ENCODE peak calls at places on chromosomes 16 and 17, in five cellular contexts. One of them, this sample, is unnamed.

GRCh38 chr17:1724351-1724868 is at the start of gene WDR81:
- DNase-seq in endodermal cell: peak; percentile 97
- DNase-seq in A549: peak; percentile 92
- DNase-seq in cardiac muscle cell: peak; percentile 91
- DNase-seq in PC-9: peak; percentile 85
- DNase-seq in this sample: peak; percentile 95

GRCh38 chr16:56614549-56614991 is 6.2 kb downstream of the MT2A start:
- DNase-seq in endodermal cell: no peak
- DNase-seq in A549: no peak
- DNase-seq in cardiac muscle cell: no peak
- DNase-seq in PC-9: no peak
- DNase-seq in this sample: no peak

GRCh38 chr16:56931769-56932587 is at the start of gene HERPUD1:
- DNase-seq in endodermal cell: peak; percentile 99
- DNase-seq in A549: peak; percentile 99
- DNase-seq in cardiac muscle cell: peak; percentile 98
- DNase-seq in PC-9: peak; percentile 97
- DNase-seq in this sample: peak; percentile 100

GRCh38 chr17:41665566-41666335 is 22.9 kb upstream of the EIF1 start:
- DNase-seq in endodermal cell: peak; percentile 98
- DNase-seq in A549: peak; percentile 100
- DNase-seq in cardiac muscle cell: peak; percentile 89
- DNase-seq in PC-9: peak; percentile 90
- DNase-seq in this sample: peak; percentile 88

GRCh38 chr17:14429084-14429483 is 128.2 kb downstream of the HS3ST3B1 start:
- DNase-seq in endodermal cell: no peak
- DNase-seq in A549: no peak
- DNase-seq in cardiac muscle cell: no peak
- DNase-seq in PC-9: no peak
- DNase-seq in this sample: no peak

GRCh38 chr17:266219-266618 is 84.8 kb upstream of the DOC2B start:
- DNase-seq in endodermal cell: peak; percentile 54
- DNase-seq in A549: no peak
- DNase-seq in cardiac muscle cell: no peak
- DNase-seq in PC-9: no peak
- DNase-seq in this sample: peak; percentile 5

GRCh38 chr17:68489919-68490318 is 22.3 kb upstream of the PRKAR1A start:
- DNase-seq in endodermal cell: no peak
- DNase-seq in A549: no peak
- DNase-seq in cardiac muscle cell: no peak
- DNase-seq in PC-9: no peak
- DNase-seq in this sample: peak; percentile 49

GRCh38 chr17:18951941-18952842 is at the start of gene SLC5A10:
- DNase-seq in endodermal cell: peak; percentile 85
- DNase-seq in A549: peak; percentile 68
- DNase-seq in cardiac muscle cell: no peak
- DNase-seq in PC-9: no peak
- DNase-seq in this sample: peak; percentile 49

GRCh38 chr17:17781591-17782424 is 55.0 kb downstream of the SREBF1 start:
- DNase-seq in endodermal cell: peak; percentile 91
- DNase-seq in A549: peak; percentile 43
- DNase-seq in cardiac muscle cell: peak; percentile 95
- DNase-seq in PC-9: peak; percentile 63
- DNase-seq in this sample: peak; percentile 79

GRCh38 chr16:54647731-54648221 is 282.9 kb upstream of the IRX5 start:
- DNase-seq in endodermal cell: no peak
- DNase-seq in A549: no peak
- DNase-seq in cardiac muscle cell: no peak
- DNase-seq in PC-9: no peak
- DNase-seq in this sample: no peak

GRCh38 chr16:86991679-86992078 is 325.5 kb downstream of the C16orf95 start:
- DNase-seq in endodermal cell: no peak
- DNase-seq in A549: no peak
- DNase-seq in cardiac muscle cell: no peak
- DNase-seq in PC-9: no peak
- DNase-seq in this sample: no peak

GRCh38 chr17:7573324-7574080 is 5.9 kb upstream of the CD68 start:
- DNase-seq in endodermal cell: peak; percentile 95
- DNase-seq in A549: peak; percentile 91
- DNase-seq in cardiac muscle cell: peak; percentile 94
- DNase-seq in PC-9: peak; percentile 83
- DNase-seq in this sample: peak; percentile 96

GRCh38 chr16:46763147-46763546 is 15.0 kb upstream of the MYLK3 start:
- DNase-seq in endodermal cell: no peak
- DNase-seq in A549: no peak
- DNase-seq in cardiac muscle cell: peak; percentile 89
- DNase-seq in PC-9: no peak
- DNase-seq in this sample: peak; percentile 86

GRCh38 chr16:87845213-87845612 is 24.1 kb downstream of the SLC7A5 start:
- DNase-seq in endodermal cell: no peak
- DNase-seq in A549: no peak
- DNase-seq in cardiac muscle cell: no peak
- DNase-seq in PC-9: no peak
- DNase-seq in this sample: no peak

GRCh38 chr16:65069766-65070165 is 52.1 kb downstream of the CDH11 start:
- DNase-seq in endodermal cell: no peak
- DNase-seq in A549: no peak
- DNase-seq in cardiac muscle cell: no peak
- DNase-seq in PC-9: no peak
- DNase-seq in this sample: no peak

GRCh38 chr16:68272501-68273209 is 8.3 kb downstream of the SLC7A6 start:
- DNase-seq in endodermal cell: peak; percentile 63
- DNase-seq in A549: no peak
- DNase-seq in cardiac muscle cell: no peak
- DNase-seq in PC-9: no peak
- DNase-seq in this sample: no peak

GRCh38 chr17:76528156-76528527 is 9.4 kb downstream of the CYGB start:
- DNase-seq in endodermal cell: no peak
- DNase-seq in A549: no peak
- DNase-seq in cardiac muscle cell: no peak
- DNase-seq in PC-9: no peak
- DNase-seq in this sample: peak; percentile 81

GRCh38 chr17:8119575-8120519 is 1.5 kb upstream of the ALOXE3 start:
- DNase-seq in endodermal cell: peak; percentile 99
- DNase-seq in A549: peak; percentile 89
- DNase-seq in cardiac muscle cell: peak; percentile 88
- DNase-seq in PC-9: peak; percentile 93
- DNase-seq in this sample: peak; percentile 89

GRCh38 chr16:19348578-19349315 is 63.2 kb downstream of the CLEC19A start:
- DNase-seq in endodermal cell: peak; percentile 90
- DNase-seq in A549: no peak
- DNase-seq in cardiac muscle cell: peak; percentile 38
- DNase-seq in PC-9: no peak
- DNase-seq in this sample: no peak

GRCh38 chr16:27234171-27234570 is 30.8 kb downstream of the KDM8 start:
- DNase-seq in endodermal cell: no peak
- DNase-seq in A549: no peak
- DNase-seq in cardiac muscle cell: no peak
- DNase-seq in PC-9: no peak
- DNase-seq in this sample: no peak

GRCh38 chr17:46810837-46811236 is 7.7 kb downstream of the WNT3 start:
- DNase-seq in endodermal cell: no peak
- DNase-seq in A549: no peak
- DNase-seq in cardiac muscle cell: no peak
- DNase-seq in PC-9: no peak
- DNase-seq in this sample: no peak

GRCh38 chr17:19003966-19004600 is 481 bp downstream of the FAM83G start:
- DNase-seq in endodermal cell: peak; percentile 94
- DNase-seq in A549: peak; percentile 75
- DNase-seq in cardiac muscle cell: peak; percentile 18
- DNase-seq in PC-9: peak; percentile 69
- DNase-seq in this sample: no peak

GRCh38 chr16:64453643-64454042 is 668.2 kb downstream of the CDH11 start:
- DNase-seq in endodermal cell: no peak
- DNase-seq in A549: no peak
- DNase-seq in cardiac muscle cell: no peak
- DNase-seq in PC-9: no peak
- DNase-seq in this sample: no peak

GRCh38 chr16:15515992-15516391 is 81.6 kb downstream of the BMERB1 start:
- DNase-seq in endodermal cell: no peak
- DNase-seq in A549: no peak
- DNase-seq in cardiac muscle cell: no peak
- DNase-seq in PC-9: no peak
- DNase-seq in this sample: no peak

GRCh38 chr16:68873635-68874471 is 30.5 kb downstream of the TANGO6 start:
- DNase-seq in endodermal cell: no peak
- DNase-seq in A549: no peak
- DNase-seq in cardiac muscle cell: no peak
- DNase-seq in PC-9: no peak
- DNase-seq in this sample: no peak

GRCh38 chr17:32746698-32747097 is 130.2 kb downstream of the MYO1D start:
- DNase-seq in endodermal cell: no peak
- DNase-seq in A549: no peak
- DNase-seq in cardiac muscle cell: no peak
- DNase-seq in PC-9: no peak
- DNase-seq in this sample: no peak

GRCh38 chr17:32998893-32999240 is 7.2 kb downstream of the SPACA3 start:
- DNase-seq in endodermal cell: no peak
- DNase-seq in A549: no peak
- DNase-seq in cardiac muscle cell: no peak
- DNase-seq in PC-9: no peak
- DNase-seq in this sample: no peak

GRCh38 chr17:51120357-51120738 is 320 bp downstream of the SPAG9 start:
- DNase-seq in endodermal cell: no peak
- DNase-seq in A549: peak; percentile 56
- DNase-seq in cardiac muscle cell: peak; percentile 68
- DNase-seq in PC-9: no peak
- DNase-seq in this sample: no peak

GRCh38 chr17:75442168-75443103 is 14.0 kb upstream of the TMEM94 start:
- DNase-seq in endodermal cell: no peak
- DNase-seq in A549: no peak
- DNase-seq in cardiac muscle cell: peak; percentile 35
- DNase-seq in PC-9: peak; percentile 22
- DNase-seq in this sample: no peak

GRCh38 chr16:23420011-23420410 is 33.0 kb downstream of the COG7 start:
- DNase-seq in endodermal cell: no peak
- DNase-seq in A549: no peak
- DNase-seq in cardiac muscle cell: no peak
- DNase-seq in PC-9: no peak
- DNase-seq in this sample: no peak

GRCh38 chr16:23482778-23483177 is 27.5 kb downstream of the GGA2 start:
- DNase-seq in endodermal cell: no peak
- DNase-seq in A549: no peak
- DNase-seq in cardiac muscle cell: no peak
- DNase-seq in PC-9: no peak
- DNase-seq in this sample: no peak

GRCh38 chr17:44203731-44204452 is 4.2 kb upstream of the ATXN7L3 start:
- DNase-seq in endodermal cell: peak; percentile 91
- DNase-seq in A549: peak; percentile 64
- DNase-seq in cardiac muscle cell: peak; percentile 62
- DNase-seq in PC-9: no peak
- DNase-seq in this sample: no peak

GRCh38 chr16:54484700-54485099 is 198.1 kb upstream of the IRX3 start:
- DNase-seq in endodermal cell: no peak
- DNase-seq in A549: no peak
- DNase-seq in cardiac muscle cell: no peak
- DNase-seq in PC-9: peak; percentile 4
- DNase-seq in this sample: no peak

GRCh38 chr17:4944554-4945175 is 3.7 kb downstream of the PFN1 start:
- DNase-seq in endodermal cell: peak; percentile 60
- DNase-seq in A549: no peak
- DNase-seq in cardiac muscle cell: no peak
- DNase-seq in PC-9: no peak
- DNase-seq in this sample: no peak
- H3K4me3 ChIP-seq in endodermal cell: no peak overlapping the region
- H3K4me3 ChIP-seq in A549: peak overlapping the region; percentile 98
- H3K4me3 ChIP-seq in cardiac muscle cell: no peak overlapping the region
- H3K4me3 ChIP-seq in PC-9: no peak overlapping the region
- H3K4me3 ChIP-seq in this sample: no peak overlapping the region

DNA sequence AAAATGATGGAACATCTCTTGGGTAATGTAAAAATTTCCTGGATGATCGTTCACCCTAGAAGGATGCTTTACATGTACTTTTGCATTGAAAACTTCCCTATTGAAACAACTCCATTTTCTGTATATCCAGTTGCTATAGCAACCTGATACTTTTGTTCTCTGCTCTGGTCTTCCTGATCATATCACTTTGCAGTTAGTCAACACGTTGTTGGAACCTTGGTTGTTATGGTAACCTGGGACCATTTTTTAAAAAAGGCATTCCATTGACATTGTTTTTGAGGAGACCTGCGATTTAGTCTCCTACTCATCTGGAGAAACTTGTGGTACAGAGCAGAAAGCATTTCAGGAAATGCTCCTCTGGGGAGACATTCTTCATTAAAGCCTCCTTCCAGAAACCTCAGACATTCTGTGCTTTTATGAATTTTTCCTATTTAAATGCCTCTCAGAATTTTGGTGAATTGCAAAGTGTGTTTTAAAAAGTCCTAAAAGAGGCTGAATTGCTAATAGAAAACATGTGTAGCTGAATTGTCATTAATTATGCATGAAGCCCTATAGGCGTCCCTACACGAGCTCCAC is 378.9 kb downstream of the HS3ST4 start:
- DNase-seq in endodermal cell: no peak
- DNase-seq in A549: no peak
- DNase-seq in cardiac muscle cell: no peak
- DNase-seq in PC-9: no peak
- DNase-seq in this sample: no peak
- H3K4me1 ChIP-seq in endodermal cell: no peaks in the 10 kb centered on the region
- H3K4me1 ChIP-seq in A549: no peaks in the 10 kb centered on the region
- H3K4me1 ChIP-seq in cardiac muscle cell: no peaks in the 10 kb centered on the region
- H3K4me1 ChIP-seq in PC-9: no peaks in the 10 kb centered on the region
- H3K4me1 ChIP-seq in this sample: no peaks in the 10 kb centered on the region

GRCh38 chr17:63988741-63989621 is 9.2 kb upstream of the PRR29 start:
- DNase-seq in endodermal cell: peak; percentile 90
- DNase-seq in A549: no peak
- DNase-seq in cardiac muscle cell: peak; percentile 64
- DNase-seq in PC-9: no peak
- DNase-seq in this sample: no peak
- H3K4me3 ChIP-seq in endodermal cell: no peak overlapping the region
- H3K4me3 ChIP-seq in A549: no peak overlapping the region
- H3K4me3 ChIP-seq in cardiac muscle cell: no peak overlapping the region
- H3K4me3 ChIP-seq in PC-9: no peak overlapping the region
- H3K4me3 ChIP-seq in this sample: no peak overlapping the region

GRCh38 chr17:78878261-78878660 is 24.7 kb downstream of the CEP295NL start:
- DNase-seq in endodermal cell: no peak
- DNase-seq in A549: no peak
- DNase-seq in cardiac muscle cell: no peak
- DNase-seq in PC-9: no peak
- DNase-seq in this sample: no peak
- H3K4me1 ChIP-seq in endodermal cell: peaks cover 3% of the 10 kb centered on the region
- H3K4me1 ChIP-seq in A549: peaks cover 42% of the 10 kb centered on the region
- H3K4me1 ChIP-seq in cardiac muscle cell: peaks cover 5% of the 10 kb centered on the region
- H3K4me1 ChIP-seq in PC-9: peaks cover 43% of the 10 kb centered on the region
- H3K4me1 ChIP-seq in this sample: peaks cover 20% of the 10 kb centered on the region